ENCODE peak calls at places on chromosomes 16 and 17, in four cellular contexts. R is GM23248; P is CD8-positive, alpha-beta T cell; L is stomach. O is an unnamed sample. For H3K4me1 and H3K27me3, the result is how much of the 10 kb centered on the place peaks cover.

GRCh38 chr16:2840914-2841313 is 10.8 kb downstream of the ZG16B start:
- DNase-seq in R (no peak), P (no peak), L (no peak), O (no peak)

GRCh38 chr17:1002771-1003555 is 6.0 kb downstream of the TIMM22 start:
- DNase-seq in R (peak), P (no peak), L (no peak), O (no peak)

GRCh38 chr17:43825567-43825966 is 7.4 kb downstream of the MPP3 start:
- DNase-seq in R (no peak), P (no peak), L (no peak), O (no peak)

GRCh38 chr17:15971108-15971507 is 26.2 kb downstream of the ADORA2B start:
- DNase-seq in R (no peak), P (no peak), L (no peak), O (no peak)

GRCh38 chr16:3147046-3147756 is 12.4 kb downstream of the ZNF213 start:
- DNase-seq in R (no peak), P (no peak), L (no peak), O (peak)

GRCh38 chr16:13999895-14000425 is 71.2 kb upstream of the MRTFB start:
- DNase-seq in R (no peak), P (no peak), L (no peak), O (peak)

GRCh38 chr16:1309888-1310831 is 724 bp downstream of the UBE2I start:
- DNase-seq in R (peak), P (peak), L (peak), O (peak)

GRCh38 chr16:73065617-73066313 is 17.8 kb upstream of the ZFHX3 start:
- DNase-seq in R (peak), P (no peak), L (no peak), O (no peak)

GRCh38 chr16:72963921-72964320 is 84.0 kb downstream of the ZFHX3 start:
- DNase-seq in R (no peak), P (no peak), L (no peak), O (no peak)

GRCh38 chr16:22189473-22190168 is 16.5 kb upstream of the EEF2K start:
- DNase-seq in R (peak), P (peak), L (peak), O (no peak)

GRCh38 chr16:11535494-11535893 is 51.2 kb downstream of the LITAF start:
- DNase-seq in R (no peak), P (no peak), L (no peak), O (peak)

GRCh38 chr17:18258356-18259038 is at the start of gene FLII:
- DNase-seq in R (peak), P (peak), L (peak), O (peak)

GRCh38 chr16:74811911-74812310 is 37.3 kb upstream of the FA2H start:
- DNase-seq in R (no peak), P (no peak), L (no peak), O (no peak)

GRCh38 chr17:7108981-7109380 is 5.6 kb downstream of the ASGR2 start:
- DNase-seq in R (no peak), P (no peak), L (no peak), O (no peak)

GRCh38 chr16:68417711-68418301 is 30.5 kb downstream of the SMPD3 start:
- DNase-seq in R (no peak), P (peak), L (peak), O (peak)

GRCh38 chr16:86080982-86081381 is 182.0 kb downstream of the IRF8 start:
- DNase-seq in R (no peak), P (no peak), L (no peak), O (no peak)

GRCh38 chr16:13984794-13985193 is 64.8 kb downstream of the ERCC4 start:
- DNase-seq in R (no peak), P (no peak), L (no peak), O (no peak)

GRCh38 chr16:77877712-77878111 is 89.3 kb downstream of the VAT1L start:
- DNase-seq in R (peak), P (no peak), L (no peak), O (no peak)

GRCh38 chr17:3688852-3689261 is 7.1 kb downstream of the P2RX5 start:
- DNase-seq in R (no peak), P (no peak), L (no peak), O (no peak)

GRCh38 chr17:28716740-28717577 is 709 bp downstream of the RAB34 start:
- DNase-seq in R (peak), P (peak), L (no peak), O (no peak)

GRCh38 chr17:8375738-8376259 is 705 bp downstream of the KRABD2 start:
- DNase-seq in R (peak), P (no peak), L (no peak), O (peak)

GRCh38 chr16:25291580-25291979 is 33.9 kb upstream of the ZKSCAN2 start:
- DNase-seq in R (no peak), P (no peak), L (no peak), O (no peak)

DNA sequence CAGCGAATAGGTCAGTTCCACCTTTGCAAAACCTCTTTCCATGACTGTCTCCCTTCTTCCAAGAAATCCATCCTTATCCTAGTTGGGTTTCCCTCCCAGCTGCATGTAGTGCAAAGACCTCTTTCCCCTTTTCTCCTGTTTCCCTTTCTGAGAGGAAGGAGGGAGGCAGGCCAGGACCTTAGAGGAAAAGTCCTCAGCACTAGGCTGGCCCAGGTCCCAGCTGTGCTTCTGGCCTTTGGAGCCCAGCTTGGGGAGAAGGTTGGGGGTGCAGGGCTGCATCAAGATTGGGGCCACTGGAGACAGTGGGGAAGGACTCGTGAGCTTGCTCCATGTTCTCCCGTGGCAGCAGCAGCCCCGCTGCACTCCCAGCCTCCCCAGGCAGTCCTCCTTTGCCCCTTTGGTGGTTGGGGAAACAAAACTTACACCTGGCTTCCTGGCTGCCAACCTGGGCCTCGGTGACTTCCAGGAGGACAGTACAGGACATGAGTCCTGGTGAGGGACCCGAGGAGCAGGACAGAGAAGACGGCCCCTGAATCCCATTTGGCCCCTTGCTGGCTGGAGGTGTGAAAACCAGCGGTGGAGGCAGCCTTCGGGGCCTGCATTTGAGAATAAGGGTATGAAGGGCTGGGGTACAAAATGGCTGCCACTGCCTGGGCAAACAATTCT is 480 bp downstream of the HEXIM2 start:
- DNase-seq in R (peak), P (no peak), L (no peak), O (no peak)
- H3K4me1 ChIP-seq in R (under half), P (under half), L (under half), O (under half)

GRCh38 chr17:34757611-34758010 is 178.2 kb downstream of the TMEM132E start:
- DNase-seq in R (no peak), P (no peak), L (no peak), O (no peak)
- H3K27me3 ChIP-seq in R (under half), P (under half), L (under half), O (under half)

GRCh38 chr17:82563318-82563717 is 43.8 kb downstream of the FOXK2 start:
- DNase-seq in R (no peak), P (no peak), L (no peak), O (no peak)
- H3K27ac ChIP-seq in R (no peak), P (no peak), L (peak), O (no peak)

GRCh38 chr17:56153215-56153614 is at the start of gene ANKFN1:
- DNase-seq in R (no peak), P (no peak), L (no peak), O (no peak)
- H3K4me1 ChIP-seq in R (under half), P (under half), L (under half), O (under half)

GRCh38 chr17:34276826-34277225 is 6.8 kb downstream of the CCL7 start:
- DNase-seq in R (no peak), P (no peak), L (no peak), O (no peak)

GRCh38 chr17:34269969-34270368 is at the start of gene CCL7:
- DNase-seq in R (peak), P (no peak), L (no peak), O (no peak)

DNA sequence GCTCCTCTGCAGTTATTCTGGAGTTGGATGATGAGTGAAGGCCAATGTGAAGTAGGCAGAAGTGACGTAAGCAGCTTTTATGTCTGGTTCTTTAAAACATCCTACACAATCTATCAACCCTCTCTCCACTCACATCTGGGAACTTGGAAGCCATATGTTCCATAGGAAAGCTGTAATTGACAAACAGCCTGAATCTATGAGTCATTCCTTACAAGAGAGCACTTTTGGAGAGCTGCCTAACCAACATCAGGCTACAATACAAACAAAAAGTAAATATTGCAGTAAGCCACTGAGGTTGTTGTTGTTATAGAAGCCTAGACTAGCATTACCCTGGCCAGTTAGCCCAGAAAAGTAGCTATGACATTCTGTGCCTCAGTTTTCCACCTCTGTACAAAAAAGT is 5.9 kb downstream of the CCL7 start:
- DNase-seq in R (peak), P (no peak), L (no peak), O (no peak)
- H3K27me3 ChIP-seq in R (under half), P (under half), L (under half), O (under half)

O was measured in Karpas-422.